ENCODE peak calls at places on chromosomes 7 and 10, in four cellular contexts. I, G, L and V are unnamed samples. For H3K9me3, the result is how much of the 10 kb centered on the place peaks cover.

GRCh38 chr10:122446668-122447410 is 7.6 kb upstream of the ARMS2 start:
- DNase-seq in L (no peak), G (no peak), I (no peak), V (peak)

GRCh38 chr7:24756989-24757798 is at the start of gene GSDME:
- DNase-seq in G (peak), I (peak), L (peak), V (no peak)

GRCh38 chr10:11875499-11876281 is 52.5 kb downstream of the PROSER2 start:
- DNase-seq in G (no peak), I (peak), L (peak), V (peak)

GRCh38 chr7:29915481-29916215 is 74.0 kb downstream of the SCRN1 start:
- DNase-seq in G (no peak), L (no peak), I (no peak), V (no peak)

GRCh38 chr7:92159-92767 is 100.1 kb upstream of the FAM20C start:
- DNase-seq in I (no peak), G (peak), L (no peak), V (no peak)

GRCh38 chr10:68235591-68235990 is 3.7 kb upstream of the ATOH7 start:
- DNase-seq in I (no peak), L (no peak), G (peak), V (no peak)

GRCh38 chr7:142445019-142445686 is 187.3 kb upstream of the PRSS58 start:
- DNase-seq in G (no peak), I (peak), L (no peak), V (peak)

GRCh38 chr10:25875555-25876165 is 58.4 kb upstream of the MYO3A start:
- DNase-seq in I (peak), L (peak), G (peak), V (peak)

GRCh38 chr10:71368639-71369038 is 28.1 kb upstream of the CDH23 start:
- DNase-seq in G (no peak), I (no peak), L (peak), V (no peak)

GRCh38 chr7:20651960-20652544 is 36.6 kb downstream of the ABCB5 start:
- DNase-seq in I (no peak), L (no peak), G (peak), V (peak)

GRCh38 chr10:43437141-43437860 is 390 bp downstream of the ZNF487 start:
- DNase-seq in L (no peak), I (no peak), G (no peak), V (no peak)

GRCh38 chr10:3455385-3456334 is 283.1 kb upstream of the PITRM1 start:
- DNase-seq in G (no peak), L (no peak), I (no peak), V (no peak)

GRCh38 chr7:630539-630938 is 96.0 kb upstream of the DNAAF5 start:
- DNase-seq in I (no peak), L (no peak), G (no peak), V (no peak)

GRCh38 chr10:56605043-56605442 is 244.0 kb upstream of the ZWINT start:
- DNase-seq in I (no peak), L (no peak), G (no peak), V (no peak)

GRCh38 chr10:27716521-27716920 is 29.1 kb downstream of the MKX start:
- DNase-seq in G (no peak), L (no peak), I (no peak), V (no peak)

GRCh38 chr7:115827305-115828045 is 203.1 kb downstream of the TFEC start:
- DNase-seq in I (no peak), L (no peak), G (no peak), V (no peak)

GRCh38 chr10:100817268-100817839 is 72.0 kb downstream of the PAX2 start:
- DNase-seq in L (no peak), I (peak), G (no peak), V (no peak)

GRCh38 chr10:131943021-131943814 is 38.5 kb downstream of the BNIP3 start:
- DNase-seq in I (peak), L (peak), G (peak), V (no peak)

GRCh38 chr7:157824011-157824818 is 487.4 kb downstream of the DNAJB6 start:
- DNase-seq in I (no peak), G (no peak), L (no peak), V (no peak)
- H3K9me3 ChIP-seq in I (under half), G (under half), L (under half), V (under half)

GRCh38 chr10:97796651-97797050 is 24.9 kb upstream of the SFRP5 start:
- DNase-seq in G (no peak), L (no peak), I (no peak), V (no peak)

GRCh38 chr10:97795886-97796285 is 24.1 kb upstream of the SFRP5 start:
- DNase-seq in I (no peak), G (no peak), L (no peak), V (no peak)

GRCh38 chr10:97789770-97790397 is 18.1 kb upstream of the SFRP5 start:
- DNase-seq in I (no peak), L (no peak), G (no peak), V (no peak)

GRCh38 chr10:97788552-97789442 is 17.0 kb upstream of the SFRP5 start:
- DNase-seq in L (peak), I (peak), G (peak), V (no peak)

GRCh38 chr10:97792058-97792721 is 20.4 kb upstream of the SFRP5 start:
- DNase-seq in I (peak), G (peak), L (peak), V (peak)
- TF ChIP-seq ELF1 in I (no peak), G (no peak), L (no peak), V (no peak)

GRCh38 chr7:137993395-137993743 is 8.5 kb downstream of the CREB3L2 start:
- DNase-seq in I (no peak), G (no peak), L (no peak), V (no peak)

GRCh38 chr7:137990251-137990901 is 11.5 kb downstream of the CREB3L2 start:
- DNase-seq in I (no peak), L (no peak), G (no peak), V (no peak)

GRCh38 chr7:137994091-137994688 is 7.7 kb downstream of the CREB3L2 start:
- DNase-seq in L (no peak), G (no peak), I (no peak), V (no peak)

GRCh38 chr7:137992738-137993394 is 9.0 kb downstream of the CREB3L2 start:
- DNase-seq in I (no peak), L (peak), G (no peak), V (no peak)

DNA sequence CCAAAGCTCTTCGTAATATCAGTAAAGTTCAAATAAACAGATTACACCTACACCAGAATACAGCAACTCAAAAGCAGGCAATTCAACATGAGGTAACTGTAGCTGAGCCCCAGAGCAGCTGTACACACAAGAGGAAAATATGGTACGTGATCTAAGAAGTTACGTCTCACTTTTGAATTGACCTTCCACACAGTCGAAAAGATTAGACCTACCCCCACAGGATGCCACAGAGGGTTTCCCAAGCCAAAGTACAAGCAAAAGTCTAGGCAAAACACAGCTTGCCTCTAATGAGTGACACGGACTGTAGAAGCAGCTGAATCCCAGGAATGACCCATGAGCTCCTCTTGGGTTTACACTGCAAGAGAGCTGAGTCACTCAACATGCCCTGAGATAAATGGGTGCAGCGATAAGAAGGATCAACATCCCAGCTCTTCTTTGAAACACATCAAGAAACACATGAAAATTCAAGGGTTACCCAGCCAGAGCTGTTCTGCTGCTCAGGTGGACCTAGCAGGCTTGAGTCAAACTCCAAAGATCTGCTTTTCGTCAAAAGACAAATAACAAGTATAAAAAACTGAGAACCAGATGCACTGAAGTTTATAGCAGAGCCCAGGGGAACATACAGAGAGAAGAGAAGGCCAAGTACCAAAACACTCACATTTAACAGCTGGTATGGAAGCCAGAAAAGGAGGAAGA is 9.7 kb downstream of the CREB3L2 start:
- DNase-seq in G (no peak), I (peak), L (peak), V (no peak)
- H3K9ac ChIP-seq in G (peak), I (peak), L (peak), V (no peak)

DNA sequence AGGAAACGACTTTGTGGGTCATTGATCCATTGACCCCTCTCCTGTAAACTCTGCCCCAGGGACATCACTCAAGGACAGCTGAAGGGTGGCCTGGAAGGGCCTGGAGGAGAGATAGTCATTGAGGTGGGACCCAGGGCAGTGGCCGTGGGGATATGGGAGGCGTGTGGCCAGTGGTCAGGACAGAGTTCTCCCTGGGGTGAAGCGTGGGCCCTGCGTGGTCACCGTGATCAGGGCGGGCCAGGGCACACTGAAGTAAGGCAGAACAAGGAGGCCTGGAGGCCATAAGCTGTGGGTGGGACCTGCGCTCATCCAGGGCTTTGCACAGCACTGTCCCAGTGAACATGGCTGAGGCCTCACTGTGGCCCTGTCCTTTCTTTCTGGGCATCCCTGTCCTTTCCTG is 177.9 kb downstream of the ZNF248 start:
- DNase-seq in G (no peak), I (no peak), L (no peak), V (no peak)
- H3K9me3 ChIP-seq in G (under half), I (under half), L (under half), V (under half)

GRCh38 chr10:102975483-102976057 is 57.5 kb downstream of the CNNM2 start:
- DNase-seq in L (no peak), I (no peak), G (no peak), V (no peak)
- TF ChIP-seq ELF1 in L (no peak), I (no peak), G (no peak), V (no peak)

DNA sequence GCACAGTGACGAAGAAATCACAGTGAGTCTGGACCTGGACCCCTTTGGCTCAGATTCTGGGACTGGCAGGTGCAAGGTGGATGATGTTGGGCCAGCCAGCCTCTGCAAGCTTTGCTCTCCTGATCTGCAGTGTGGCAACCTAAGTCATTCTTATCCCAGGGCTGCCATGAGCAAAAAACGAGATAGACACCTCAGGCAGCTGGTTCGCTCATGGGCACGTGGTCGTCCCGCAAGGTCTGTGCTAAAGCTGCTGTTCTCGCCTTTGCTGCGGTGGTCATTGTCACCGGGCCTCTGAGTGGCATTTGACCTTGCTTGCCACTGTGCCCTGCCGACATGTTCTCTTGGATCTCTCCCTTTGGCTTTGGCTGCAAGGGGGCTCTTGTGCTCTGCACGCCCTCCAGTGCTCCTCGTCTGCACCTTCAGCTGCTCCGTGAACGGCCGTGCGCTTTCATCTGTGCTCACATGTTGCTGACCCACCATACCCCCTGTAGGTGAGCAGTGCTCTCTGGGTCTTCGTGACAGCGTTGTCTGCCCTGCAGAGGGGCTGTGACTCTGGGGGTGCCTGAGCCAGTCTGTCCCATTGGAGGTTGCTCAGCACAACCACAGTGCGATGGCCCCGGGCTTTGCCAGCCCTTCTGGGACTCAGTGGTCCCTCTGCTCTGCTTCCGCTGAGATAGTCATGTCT is 317.0 kb downstream of the GLRX3 start:
- DNase-seq in I (no peak), L (no peak), G (no peak), V (no peak)
- H3K9ac ChIP-seq in I (no peak), L (no peak), G (no peak), V (no peak)

DNA sequence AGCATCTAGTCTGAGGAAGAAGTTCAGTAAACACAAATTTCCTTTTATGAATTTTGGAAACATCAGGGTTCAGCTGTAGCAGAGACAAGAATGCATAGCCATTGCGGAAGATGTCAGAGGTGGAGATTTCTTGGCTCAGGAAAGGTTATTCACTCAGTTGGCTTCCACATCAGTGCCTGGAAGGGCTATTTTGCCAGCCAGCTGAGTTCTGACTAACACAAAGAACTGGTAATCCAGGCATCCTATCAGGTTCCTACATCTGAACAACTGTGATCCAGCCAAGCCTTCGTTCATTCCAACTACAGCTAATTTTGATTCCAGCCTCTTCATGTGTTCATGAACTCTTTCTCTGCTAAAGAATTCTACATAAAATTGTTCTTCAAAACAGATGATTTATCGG is 965.6 kb downstream of the XPNPEP1 start:
- DNase-seq in L (no peak), G (no peak), I (no peak), V (no peak)
- H3K9me3 ChIP-seq in L (half or more), G (under half), I (under half), V (under half)

DNA sequence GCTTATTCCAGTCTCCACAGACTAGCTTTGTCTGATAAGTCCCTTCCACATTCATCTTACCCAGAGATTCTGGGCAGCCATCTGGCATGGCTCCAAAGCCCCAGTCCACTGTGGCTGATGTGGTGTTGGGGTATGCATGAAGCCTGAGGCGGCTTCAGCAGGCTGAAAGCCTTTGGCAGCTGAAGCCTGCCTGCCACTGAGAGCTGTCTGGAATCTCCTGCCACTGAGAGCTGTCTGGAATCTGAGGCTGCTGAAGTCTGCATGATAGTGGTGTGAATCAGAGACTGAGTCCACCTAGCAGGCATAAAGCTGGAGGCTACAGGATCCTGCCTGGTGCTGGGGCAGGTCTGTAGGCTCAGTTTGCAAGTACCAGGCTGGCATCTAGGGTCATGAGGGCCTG is 87.1 kb downstream of the DYNC1I1 start:
- DNase-seq in G (peak), I (no peak), L (no peak), V (no peak)
- TF ChIP-seq ELF1 in G (no peak), I (no peak), L (no peak), V (no peak)